ENCODE peak calls at places on chromosomes 2 and 18, in six cellular contexts. R is kidney; A is HepG2; E is CD8-positive, alpha-beta T cell; C is fibroblast of lung; Q is AG04450. Y is an unnamed sample.

GRCh38 chr2:63488118-63488713 is 100.1 kb downstream of the WDPCP start:
- DNase-seq in R (no peak), A (peak), E (no peak), C (peak), Q (no peak), Y (peak)

GRCh38 chr2:31354837-31355236 is 59.7 kb downstream of the XDH start:
- DNase-seq in R (no peak), A (no peak), E (no peak), C (peak), Q (no peak), Y (no peak)

GRCh38 chr2:150762571-150762970 is 275.1 kb upstream of the RND3 start:
- DNase-seq in R (no peak), A (no peak), E (no peak), C (no peak), Q (no peak), Y (no peak)

GRCh38 chr2:172085460-172086159 is at the start of gene DLX1:
- DNase-seq in R (peak), A (no peak), E (no peak), C (no peak), Q (no peak), Y (no peak)

GRCh38 chr2:166960702-166961101 is 72.4 kb downstream of the XIRP2 start:
- DNase-seq in R (no peak), A (no peak), E (no peak), C (no peak), Q (no peak), Y (no peak)

GRCh38 chr2:182866461-182867369 is at the start of gene FRZB:
- DNase-seq in R (peak), A (peak), E (no peak), C (peak), Q (peak), Y (peak)

GRCh38 chr2:50143822-50144575 is 887.9 kb downstream of the NRXN1 start:
- DNase-seq in R (no peak), A (peak), E (no peak), C (peak), Q (no peak), Y (peak)

GRCh38 chr2:110149330-110150220 is 34.0 kb upstream of the MALL start:
- DNase-seq in R (no peak), A (no peak), E (no peak), C (peak), Q (peak), Y (peak)

GRCh38 chr2:30684026-30684425 is 123.2 kb downstream of the CAPN13 start:
- DNase-seq in R (no peak), A (no peak), E (no peak), C (no peak), Q (no peak), Y (no peak)

GRCh38 chr2:37894601-37895000 is 30.5 kb upstream of the RMDN2 start:
- DNase-seq in R (no peak), A (no peak), E (no peak), C (no peak), Q (no peak), Y (no peak)

GRCh38 chr2:207387172-207387571 is 142.6 kb upstream of the CREB1 start:
- DNase-seq in R (no peak), A (no peak), E (no peak), C (no peak), Q (no peak), Y (no peak)

GRCh38 chr2:28587526-28588230 is 91.8 kb downstream of the PLB1 start:
- DNase-seq in R (no peak), A (no peak), E (no peak), C (no peak), Q (no peak), Y (no peak)

GRCh38 chr2:73009177-73009839 is 62.2 kb downstream of the SFXN5 start:
- DNase-seq in R (no peak), A (no peak), E (no peak), C (no peak), Q (no peak), Y (no peak)

GRCh38 chr18:77071711-77072292 is 60.8 kb downstream of the MBP start:
- DNase-seq in R (no peak), A (no peak), E (no peak), C (peak), Q (peak), Y (no peak)

GRCh38 chr18:74679006-74679678 is 81.5 kb downstream of the ZNF407 start:
- DNase-seq in R (no peak), A (no peak), E (no peak), C (no peak), Q (no peak), Y (no peak)

GRCh38 chr2:127508025-127508620 is 18.2 kb downstream of the IWS1 start:
- DNase-seq in R (no peak), A (no peak), E (no peak), C (peak), Q (no peak), Y (no peak)

GRCh38 chr2:70248810-70249438 is 496 bp upstream of the TIA1 start:
- DNase-seq in R (peak), A (peak), E (peak), C (no peak), Q (no peak), Y (no peak)

GRCh38 chr2:236054125-236054524 is 114.1 kb downstream of the GBX2 start:
- DNase-seq in R (no peak), A (no peak), E (no peak), C (no peak), Q (no peak), Y (no peak)

GRCh38 chr2:169397697-169398096 is 35.4 kb upstream of the LRP2 start:
- DNase-seq in R (no peak), A (no peak), E (no peak), C (peak), Q (no peak), Y (peak)

GRCh38 chr2:169388161-169388560 is 25.8 kb upstream of the LRP2 start:
- DNase-seq in R (no peak), A (no peak), E (no peak), C (no peak), Q (no peak), Y (no peak)

GRCh38 chr2:169395821-169396374 is 33.6 kb upstream of the LRP2 start:
- DNase-seq in R (no peak), A (no peak), E (no peak), C (no peak), Q (no peak), Y (no peak)

GRCh38 chr2:169391236-169391635 is 28.9 kb upstream of the LRP2 start:
- DNase-seq in R (no peak), A (no peak), E (no peak), C (no peak), Q (no peak), Y (no peak)

GRCh38 chr2:169393068-169393590 is 30.8 kb upstream of the LRP2 start:
- DNase-seq in R (no peak), A (no peak), E (no peak), C (no peak), Q (no peak), Y (peak)
- H3K27ac ChIP-seq in R (no peak), A (no peak), E (no peak), C (no peak), Q (no peak), Y (no peak)

GRCh38 chr18:57749604-57749970 is 53.5 kb downstream of the ATP8B1 start:
- DNase-seq in R (no peak), A (no peak), E (no peak), C (no peak), Q (no peak), Y (no peak)
- H3K27ac ChIP-seq in R (no peak), A (no peak), E (no peak), C (no peak), Q (peak), Y (no peak)

GRCh38 chr2:55361465-55362189 is 58.0 kb downstream of the CCDC88A start:
- DNase-seq in R (no peak), A (no peak), E (no peak), C (no peak), Q (no peak), Y (no peak)
- H3K27ac ChIP-seq in R (no peak), A (no peak), E (no peak), C (no peak), Q (no peak), Y (no peak)

GRCh38 chr2:197297772-197298318 is 12.7 kb downstream of the ANKRD44 start:
- DNase-seq in R (no peak), A (no peak), E (no peak), C (no peak), Q (no peak), Y (no peak)
- H3K27ac ChIP-seq in R (no peak), A (no peak), E (peak), C (no peak), Q (no peak), Y (no peak)

GRCh38 chr18:62028715-62029114 is 135.9 kb upstream of the RNF152 start:
- DNase-seq in R (no peak), A (no peak), E (no peak), C (no peak), Q (no peak), Y (no peak)
- H3K27ac ChIP-seq in R (no peak), A (no peak), E (no peak), C (no peak), Q (no peak), Y (no peak)

Y was measured in RWPE1.